ENCODE peak calls at places on chromosomes 11 and 22, in four cellular contexts. B is stimulated activated CD8-positive, alpha-beta memory T cell treated with anti-CD3 and anti-CD28 coated beads, Interleukin-7, amount 100 ng/mL, for 4 hours; F is LoVo; H is iPS DF 19.7. A is an unnamed sample.

GRCh38 chr22:35357883-35358621 is 22.8 kb upstream of the HMOX1 start:
- DNase-seq in H (no peak), F (no peak), B (no peak), A (no peak)

GRCh38 chr11:8267280-8267679 is 3.6 kb upstream of the LMO1 start:
- DNase-seq in F (no peak), B (no peak), H (no peak), A (no peak)

GRCh38 chr11:78313181-78313788 is 104.3 kb downstream of the GAB2 start:
- DNase-seq in B (no peak), H (no peak), F (peak), A (peak)

GRCh38 chr22:31268281-31268680 is 24.0 kb downstream of the PIK3IP1 start:
- DNase-seq in F (no peak), B (no peak), H (no peak), A (no peak)

GRCh38 chr11:122007611-122008071 is 108.4 kb downstream of the BLID start:
- DNase-seq in F (no peak), H (no peak), B (no peak), A (no peak)

GRCh38 chr11:27718346-27718852 is 18.1 kb upstream of the BDNF start:
- DNase-seq in F (peak), B (no peak), H (no peak), A (peak)

GRCh38 chr11:117796456-117797428 is at the start of gene DSCAML1:
- DNase-seq in H (no peak), F (no peak), B (peak), A (no peak)

GRCh38 chr11:39458481-39458880 is 2001.0 kb downstream of the LRRC4C start:
- DNase-seq in F (no peak), H (no peak), B (no peak), A (no peak)

GRCh38 chr11:45615182-45615792 is 50.1 kb downstream of the CHST1 start:
- DNase-seq in B (no peak), F (no peak), H (no peak), A (no peak)

GRCh38 chr11:120807414-120808150 is 216.3 kb upstream of the TBCEL start:
- DNase-seq in F (peak), B (no peak), H (peak), A (no peak)

GRCh38 chr11:67656278-67656922 is 5.9 kb upstream of the ACY3 start:
- DNase-seq in F (peak), B (no peak), H (no peak), A (no peak)